ENCODE peak calls at places on chromosomes 3 and 15, in ten cellular contexts. N is GF-D8; P is heart left ventricle; A is stimulated activated CD4-positive, alpha-beta T cell treated with anti-CD3 and anti-CD28 coated beads, Interleukin-2, amount 100 ng/mL, for 48 hours; G is osteoblast; M is activated naive CD4-positive, alpha-beta T cell; F is NAMALWA; E is activated effector memory CD4-positive, alpha-beta T cell treated with anti-CD3 and anti-CD28 coated beads, Interleukin-2, amount 50 U/mL, for 16 hours; T is effector memory CD8-positive, alpha-beta T cell; H is omental fat pad. V is an unnamed sample.

GRCh38 chr3:24299236-24299635 is 195.4 kb downstream of the THRB start:
- DNase-seq in N (no peak), P (no peak), A (no peak), G (no peak), M (no peak), F (no peak), E (no peak), T (no peak), H (no peak), V (no peak)

GRCh38 chr15:89578146-89578545 is 2.9 kb downstream of the TICRR start:
- DNase-seq in N (no peak), P (no peak), A (no peak), G (no peak), M (no peak), F (no peak), E (no peak), T (no peak), H (no peak), V (no peak)

GRCh38 chr15:35874260-35874905 is 328.4 kb upstream of the DPH6 start:
- DNase-seq in N (no peak), P (no peak), A (no peak), G (peak), M (no peak), F (no peak), E (no peak), T (no peak), H (no peak), V (peak)

GRCh38 chr3:130737622-130738021 is 9.0 kb downstream of the PIK3R4 start:
- DNase-seq in N (no peak), P (no peak), A (no peak), G (no peak), M (no peak), F (no peak), E (no peak), T (no peak), H (no peak), V (no peak)

GRCh38 chr3:145902166-145902565 is 258.8 kb downstream of the PLOD2 start:
- DNase-seq in N (no peak), P (no peak), A (no peak), G (no peak), M (no peak), F (no peak), E (no peak), T (no peak), H (no peak), V (no peak)

GRCh38 chr3:194075802-194076460 is 60.0 kb upstream of the HES1 start:
- DNase-seq in N (no peak), P (no peak), A (no peak), G (no peak), M (no peak), F (no peak), E (no peak), T (no peak), H (no peak), V (no peak)

GRCh38 chr15:52095597-52096262 is 16.8 kb downstream of the BCL2L10 start:
- DNase-seq in N (no peak), P (no peak), A (no peak), G (no peak), M (no peak), F (no peak), E (no peak), T (no peak), H (no peak), V (no peak)

GRCh38 chr15:63094495-63094931 is 27.1 kb upstream of the LACTB start:
- DNase-seq in N (no peak), P (no peak), A (no peak), G (peak), M (no peak), F (no peak), E (no peak), T (no peak), H (no peak), V (no peak)

GRCh38 chr15:96750361-96750760 is 419.9 kb downstream of the NR2F2 start:
- DNase-seq in N (no peak), P (no peak), A (no peak), G (no peak), M (no peak), F (no peak), E (no peak), T (no peak), H (no peak), V (no peak)

GRCh38 chr15:80152896-80153876 is at the start of gene FAH:
- DNase-seq in N (peak), P (no peak), A (peak), G (peak), M (no peak), F (peak), E (peak), T (peak), H (no peak), V (no peak)

GRCh38 chr15:47813985-47814384 is 96.7 kb downstream of the SEMA6D start:
- DNase-seq in N (no peak), P (no peak), A (no peak), G (no peak), M (no peak), F (peak), E (no peak), T (no peak), H (no peak), V (no peak)

GRCh38 chr3:120033594-120033993 is 60.7 kb downstream of the GSK3B start:
- DNase-seq in N (peak), P (no peak), A (no peak), G (no peak), M (no peak), F (peak), E (no peak), T (no peak), H (no peak), V (no peak)

GRCh38 chr3:131217296-131217741 is 164.3 kb upstream of the NUDT16 start:
- DNase-seq in N (no peak), P (no peak), A (no peak), G (no peak), M (no peak), F (no peak), E (no peak), T (no peak), H (no peak), V (no peak)

GRCh38 chr3:55608266-55608937 is 121.3 kb upstream of the WNT5A start:
- DNase-seq in N (no peak), P (no peak), A (no peak), G (no peak), M (no peak), F (no peak), E (no peak), T (no peak), H (no peak), V (no peak)

GRCh38 chr15:38647683-38648082 is 83.1 kb upstream of the RASGRP1 start:
- DNase-seq in N (no peak), P (no peak), A (no peak), G (no peak), M (no peak), F (no peak), E (no peak), T (no peak), H (no peak), V (no peak)

GRCh38 chr3:126149256-126149902 is 31.0 kb downstream of the ALDH1L1 start:
- DNase-seq in N (no peak), P (no peak), A (no peak), G (peak), M (no peak), F (no peak), E (peak), T (no peak), H (no peak), V (no peak)